ENCODE peak calls at places on chromosome 18, in nine cellular contexts. T is mesendoderm, L is cardiac fibroblast, I is right cardiac atrium, X is GM23248, V is skeletal muscle cell, A is thyroid gland, Q is choroid plexus epithelial cell, M is psoas muscle. F is an unnamed sample.

GRCh38 chr18:51275712-51276473 is 78.4 kb upstream of the MEX3C start:
- DNase-seq in M (peak), I (no peak), Q (peak), A (peak), L (peak), V (peak), X (peak), T (no peak), F (no peak)

GRCh38 chr18:32469691-32470131 is 971 bp downstream of the GAREM1 start:
- DNase-seq in X (peak), L (peak), T (peak), V (no peak), A (peak), I (no peak), M (no peak), Q (peak), F (no peak)

GRCh38 chr18:11366410-11366809 is 217.0 kb upstream of the PIEZO2 start:
- DNase-seq in T (no peak), L (peak), M (no peak), V (peak), I (no peak), X (no peak), Q (peak), A (no peak), F (no peak)

GRCh38 chr18:54444309-54444914 is 86.7 kb downstream of the C18orf54 start:
- DNase-seq in L (peak), V (peak), Q (peak), A (peak), I (peak), X (peak), T (peak), M (peak), F (no peak)

GRCh38 chr18:27977009-27977408 is 199.9 kb downstream of the CDH2 start:
- DNase-seq in M (no peak), X (no peak), Q (no peak), A (no peak), T (no peak), V (no peak), L (no peak), I (no peak), F (no peak)

GRCh38 chr18:13416848-13417247 is 198.3 kb downstream of the LDLRAD4 start:
- DNase-seq in A (no peak), I (no peak), T (no peak), M (no peak), X (no peak), V (no peak), L (no peak), Q (no peak), F (no peak)

GRCh38 chr18:58806826-58807714 is 57.6 kb upstream of the ZNF532 start:
- DNase-seq in L (no peak), Q (no peak), A (no peak), M (no peak), X (no peak), V (no peak), T (no peak), I (no peak), F (no peak)

GRCh38 chr18:34999734-35000397 is 41.3 kb upstream of the MAPRE2 start:
- DNase-seq in Q (no peak), X (no peak), M (no peak), V (no peak), T (peak), L (no peak), I (no peak), A (no peak), F (no peak)

GRCh38 chr18:49691177-49691608 is 122.1 kb downstream of the ACAA2 start:
- DNase-seq in X (peak), L (peak), M (no peak), V (peak), I (no peak), T (no peak), Q (peak), A (peak), F (no peak)

GRCh38 chr18:76981388-76981968 is 151.1 kb downstream of the MBP start:
- DNase-seq in V (no peak), M (no peak), T (no peak), A (peak), Q (peak), I (no peak), L (no peak), X (no peak), F (no peak)

GRCh38 chr18:61544178-61544577 is 210.9 kb downstream of the CDH20 start:
- DNase-seq in A (peak), X (no peak), T (no peak), I (no peak), L (no peak), V (no peak), Q (no peak), M (no peak), F (no peak)

GRCh38 chr18:66497351-66497750 is 106.5 kb downstream of the CDH19 start:
- DNase-seq in X (no peak), V (no peak), T (peak), A (no peak), I (no peak), M (no peak), Q (no peak), L (no peak), F (no peak)

GRCh38 chr18:38900445-38900844 is 1334.8 kb upstream of the CELF4 start:
- DNase-seq in Q (no peak), T (no peak), M (no peak), X (no peak), I (no peak), A (no peak), V (no peak), L (no peak), F (no peak)

GRCh38 chr18:41064916-41065315 is 890.1 kb upstream of the PIK3C3 start:
- DNase-seq in X (no peak), Q (no peak), T (no peak), I (no peak), L (no peak), M (no peak), A (no peak), V (no peak), F (no peak)

GRCh38 chr18:32049393-32050161 is 31.0 kb downstream of the RNF125 start:
- DNase-seq in Q (no peak), T (peak), X (peak), V (no peak), M (peak), I (peak), A (peak), L (no peak), F (peak)

GRCh38 chr18:61502472-61502871 is 169.2 kb downstream of the CDH20 start:
- DNase-seq in V (peak), A (no peak), Q (peak), M (no peak), X (peak), I (no peak), L (peak), T (peak), F (no peak)

GRCh38 chr18:48662021-48662661 is 123.3 kb downstream of the CTIF start:
- DNase-seq in L (peak), M (no peak), I (no peak), Q (peak), A (peak), X (peak), T (peak), V (no peak), F (no peak)

GRCh38 chr18:77084757-77085035 is 47.9 kb downstream of the MBP start:
- DNase-seq in M (no peak), T (no peak), V (no peak), Q (no peak), I (no peak), A (no peak), L (no peak), X (no peak), F (no peak)

GRCh38 chr18:44128365-44128764 is 552.3 kb upstream of the SETBP1 start:
- DNase-seq in T (no peak), M (no peak), V (no peak), A (no peak), I (no peak), Q (peak), L (peak), X (peak), F (no peak)

GRCh38 chr18:155688-156087 is 2.7 kb upstream of the USP14 start:
- DNase-seq in X (no peak), A (peak), M (no peak), T (no peak), I (no peak), Q (no peak), L (no peak), V (no peak), F (no peak)

GRCh38 chr18:74540689-74541421 is 6.6 kb downstream of the CNDP1 start:
- DNase-seq in V (no peak), M (no peak), L (no peak), A (no peak), I (no peak), Q (peak), T (no peak), X (no peak), F (no peak)

GRCh38 chr18:48412339-48412929 is 3.3 kb upstream of the ZBTB7C start:
- DNase-seq in I (no peak), T (peak), X (peak), M (no peak), A (no peak), L (peak), Q (peak), V (no peak), F (peak)

GRCh38 chr18:35661483-35662146 is 80.1 kb downstream of the GALNT1 start:
- DNase-seq in V (no peak), Q (no peak), L (no peak), X (no peak), A (no peak), T (peak), M (no peak), I (no peak), F (no peak)

GRCh38 chr18:10787293-10787901 is 261.6 kb downstream of the NAPG start:
- DNase-seq in Q (peak), L (peak), A (peak), V (peak), X (peak), M (peak), I (peak), T (peak), F (peak)

GRCh38 chr18:34970106-34970505 is 71.1 kb upstream of the MAPRE2 start:
- DNase-seq in L (no peak), X (peak), I (no peak), T (no peak), M (no peak), V (peak), A (no peak), Q (peak), F (no peak)

GRCh38 chr18:4101009-4101408 is 354.1 kb downstream of the DLGAP1 start:
- DNase-seq in Q (no peak), M (no peak), A (no peak), I (no peak), V (no peak), L (no peak), X (no peak), T (no peak), F (no peak)

GRCh38 chr18:27808678-27809077 is 368.3 kb downstream of the CDH2 start:
- DNase-seq in L (no peak), A (no peak), X (peak), V (peak), I (no peak), M (no peak), T (no peak), Q (peak), F (no peak)

GRCh38 chr18:59556265-59556664 is 141.0 kb downstream of the CCBE1 start:
- DNase-seq in M (no peak), Q (peak), V (no peak), A (no peak), X (peak), L (peak), I (no peak), T (no peak), F (no peak)

GRCh38 chr18:56756971-56757370 is 105.8 kb downstream of the WDR7 start:
- DNase-seq in M (no peak), I (peak), A (no peak), T (no peak), L (no peak), Q (no peak), X (no peak), V (no peak), F (no peak)

GRCh38 chr18:50456285-50456684 is 81.4 kb downstream of the SKA1 start:
- DNase-seq in I (no peak), M (no peak), Q (no peak), L (no peak), X (no peak), V (no peak), T (no peak), A (no peak), F (no peak)

GRCh38 chr18:21264651-21265050 is 22.6 kb downstream of the GREB1L start:
- DNase-seq in I (no peak), Q (no peak), V (no peak), X (peak), A (peak), L (peak), T (peak), M (no peak), F (no peak)

GRCh38 chr18:61765097-61765496 is 127.7 kb downstream of the RNF152 start:
- DNase-seq in I (no peak), T (peak), L (peak), A (no peak), X (peak), V (peak), Q (peak), M (no peak), F (no peak)

GRCh38 chr18:59613903-59614302 is 83.3 kb downstream of the CCBE1 start:
- DNase-seq in V (no peak), I (no peak), M (no peak), L (no peak), X (no peak), T (no peak), Q (no peak), A (no peak), F (no peak)

GRCh38 chr18:23690505-23691068 is 1.3 kb downstream of the LAMA3 start:
- DNase-seq in M (no peak), V (no peak), I (no peak), L (no peak), T (no peak), X (no peak), Q (no peak), A (no peak), F (no peak)
- H3K4me3 ChIP-seq in M (peak), V (no peak), I (no peak), L (no peak), T (no peak), X (no peak), Q (no peak), A (no peak), F (no peak)

GRCh38 chr18:79926306-79926705 is 25.1 kb downstream of the SLC66A2 start:
- DNase-seq in T (no peak), M (no peak), I (no peak), L (no peak), X (no peak), A (peak), Q (no peak), V (no peak), F (no peak)
- H3K4me3 ChIP-seq in T (no peak), M (no peak), I (no peak), L (no peak), X (no peak), A (no peak), Q (no peak), V (no peak), F (no peak)

GRCh38 chr18:45690975-45691815 is 32.8 kb upstream of the SLC14A1 start:
- DNase-seq in M (peak), V (no peak), I (peak), A (peak), Q (peak), T (peak), L (peak), X (peak), F (peak)
- H3K4me3 ChIP-seq in M (no peak), V (no peak), I (no peak), A (no peak), Q (no peak), T (no peak), L (no peak), X (no peak), F (no peak)

DNA sequence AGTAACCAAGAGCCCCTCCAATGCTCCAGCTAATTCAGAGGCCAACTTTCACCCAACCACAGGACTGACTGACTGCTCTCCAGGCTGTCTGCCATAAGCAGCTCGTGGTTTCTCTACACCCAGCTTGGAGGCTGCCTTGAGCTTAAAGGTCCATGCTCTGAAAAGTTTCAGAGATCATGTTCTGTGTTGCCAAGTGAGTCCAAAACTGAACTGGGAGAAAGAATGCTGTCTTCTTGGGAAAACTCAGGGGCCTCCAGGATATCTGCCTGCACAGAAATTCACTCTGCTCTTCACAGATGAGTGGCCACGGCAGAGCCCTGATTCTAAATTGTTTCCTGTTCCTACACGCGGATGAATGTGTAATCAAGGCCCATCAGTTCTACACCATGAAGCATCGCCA is 51.1 kb downstream of the LPIN2 start:
- DNase-seq in L (peak), I (no peak), M (no peak), A (peak), X (peak), V (no peak), T (no peak), Q (peak), F (no peak)
- H3K4me3 ChIP-seq in L (no peak), I (no peak), M (no peak), A (no peak), X (no peak), V (no peak), T (no peak), Q (no peak), F (peak)

F was measured in CD4-positive, alpha-beta memory T cell.